ENCODE peak calls at places on chromosomes 11 and 22, in eight cellular contexts. C is stomach, F is HCT116, T is endothelial cell of umbilical vein, O is transverse colon, H is spleen, M is H1, Z is prostate gland. B is an unnamed sample.

GRCh38 chr11:8098879-8099278 is 17.9 kb downstream of the TUB start:
- DNase-seq in C (peak; percentile 21), F (no peak), T (no peak), O (no peak), H (peak; percentile 63), M (no peak), Z (no peak), B (peak; percentile 10)

GRCh38 chr11:32830413-32830738 is 649 bp downstream of the PRRG4 start:
- DNase-seq in C (peak; percentile 65), F (no peak), T (no peak), O (peak; percentile 71), H (no peak), M (no peak), Z (peak; percentile 70), B (no peak)

GRCh38 chr11:65726660-65727059 is 6.1 kb upstream of the RNASEH2C start:
- DNase-seq in C (no peak), F (no peak), T (no peak), O (no peak), H (no peak), M (no peak), Z (no peak), B (no peak)

GRCh38 chr11:70712471-70712870 is 314.1 kb downstream of the CTTN start:
- DNase-seq in C (no peak), F (no peak), T (no peak), O (peak; percentile 52), H (peak; percentile 84), M (no peak), Z (no peak), B (no peak)

GRCh38 chr11:22192642-22193347 is at the start of gene ANO5:
- DNase-seq in C (peak; percentile 78), F (no peak), T (peak; percentile 20), O (peak; percentile 74), H (peak; percentile 78), M (peak; percentile 36), Z (peak; percentile 27), B (peak; percentile 64)

GRCh38 chr11:114134870-114135269 is 75.4 kb downstream of the ZBTB16 start:
- DNase-seq in C (no peak), F (no peak), T (peak; percentile 16), O (peak; percentile 18), H (no peak), M (no peak), Z (no peak), B (no peak)

GRCh38 chr11:65131417-65131776 is 2.9 kb downstream of the SYVN1 start:
- DNase-seq in C (no peak), F (no peak), T (no peak), O (no peak), H (no peak), M (no peak), Z (no peak), B (no peak)

GRCh38 chr11:37450613-37451012 is 852.6 kb upstream of the RAG2 start:
- DNase-seq in C (no peak), F (no peak), T (no peak), O (no peak), H (no peak), M (no peak), Z (no peak), B (no peak)

GRCh38 chr11:80702264-80702663 is 1261.4 kb upstream of the TENM4 start:
- DNase-seq in C (no peak), F (no peak), T (no peak), O (no peak), H (no peak), M (no peak), Z (no peak), B (no peak)

GRCh38 chr11:25981998-25982397 is 349.9 kb upstream of the ANO3 start:
- DNase-seq in C (no peak), F (no peak), T (peak; percentile 72), O (no peak), H (no peak), M (no peak), Z (no peak), B (no peak)

GRCh38 chr11:11534981-11535380 is 86.8 kb downstream of the GALNT18 start:
- DNase-seq in C (no peak), F (no peak), T (no peak), O (no peak), H (no peak), M (no peak), Z (no peak), B (no peak)

GRCh38 chr11:114082767-114083181 is 23.3 kb downstream of the ZBTB16 start:
- DNase-seq in C (no peak), F (no peak), T (no peak), O (no peak), H (peak; percentile 82), M (no peak), Z (no peak), B (no peak)

GRCh38 chr11:8810331-8811301 is 100.4 kb upstream of the AKIP1 start:
- DNase-seq in C (peak; percentile 84), F (no peak), T (peak; percentile 38), O (peak; percentile 83), H (peak; percentile 90), M (no peak), Z (peak; percentile 83), B (peak; percentile 94)

GRCh38 chr22:42270178-42270511 is 308 bp downstream of the TCF20 start:
- DNase-seq in C (no peak), F (peak; percentile 2), T (peak; percentile 21), O (no peak), H (no peak), M (no peak), Z (no peak), B (peak; percentile 36)

GRCh38 chr22:26481694-26482093 is 1.9 kb downstream of the HPS4 start:
- DNase-seq in C (no peak), F (no peak), T (no peak), O (no peak), H (no peak), M (no peak), Z (no peak), B (no peak)

GRCh38 chr22:47044722-47045545 is 282.5 kb downstream of the TBC1D22A start:
- DNase-seq in C (no peak), F (no peak), T (no peak), O (no peak), H (peak; percentile 52), M (no peak), Z (no peak), B (no peak)

DNA sequence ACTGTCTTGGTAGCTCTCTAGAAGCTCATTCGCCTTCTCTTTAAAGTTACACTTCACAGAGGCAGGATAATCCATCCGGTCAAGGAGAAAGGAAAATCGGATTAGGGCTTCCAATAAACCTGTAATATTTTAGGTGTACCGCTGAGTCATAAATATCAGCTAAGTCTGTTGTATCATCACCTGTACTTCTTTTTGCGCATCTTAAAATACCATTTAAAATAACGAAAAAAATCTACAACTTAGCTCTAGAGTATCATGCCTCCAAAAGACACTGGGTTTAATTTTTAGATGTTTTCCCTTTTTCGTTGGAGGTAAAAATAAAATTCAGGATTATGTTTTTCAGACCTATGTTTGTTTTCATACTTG is 41.5 kb upstream of the INCENP start:
- DNase-seq in C (no peak), F (no peak), T (no peak), O (no peak), H (no peak), M (no peak), Z (no peak), B (no peak)
- TF ChIP-seq CTCF in C (no peak), F (no peak), T (no peak), O (no peak), H (no peak), M (no peak), Z (no peak), B (no peak)

DNA sequence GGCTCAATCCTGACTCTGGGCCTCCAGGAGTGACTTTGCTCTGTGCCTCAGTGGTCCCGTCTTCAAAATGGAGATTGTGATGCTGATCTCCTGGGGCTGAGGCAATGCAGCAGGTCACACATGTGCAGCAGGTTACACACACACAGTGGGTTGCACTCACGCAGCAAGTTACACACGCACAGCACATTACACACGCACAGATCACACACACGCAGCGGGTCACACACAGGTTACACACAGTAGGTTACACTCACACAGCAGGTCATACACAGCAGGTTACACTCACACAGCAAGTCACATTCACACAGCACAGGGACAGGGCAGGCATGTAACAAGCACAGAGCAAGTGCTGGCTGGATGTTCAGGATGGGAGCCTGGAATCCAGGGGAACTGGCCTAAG is 11.3 kb downstream of the C11orf24 start:
- DNase-seq in C (no peak), F (no peak), T (no peak), O (no peak), H (no peak), M (no peak), Z (no peak), B (no peak)
- TF ChIP-seq POLR2A in C (no peak), F (no peak), T (no peak), O (no peak), H (no peak), M (no peak), Z (no peak), B (no peak)

GRCh38 chr11:86938900-86939880 is 16.0 kb downstream of the FZD4 start:
- DNase-seq in C (no peak), F (peak; percentile 37), T (peak; percentile 85), O (no peak), H (no peak), M (no peak), Z (peak; percentile 32), B (no peak)

GRCh38 chr11:86938203-86938899 is 16.8 kb downstream of the FZD4 start:
- DNase-seq in C (no peak), F (no peak), T (peak; percentile 56), O (no peak), H (no peak), M (no peak), Z (no peak), B (no peak)

GRCh38 chr11:86941871-86942208 is 13.4 kb downstream of the FZD4 start:
- DNase-seq in C (peak; percentile 48), F (no peak), T (peak; percentile 28), O (no peak), H (no peak), M (no peak), Z (no peak), B (no peak)

GRCh38 chr11:86941077-86941870 is 13.9 kb downstream of the FZD4 start:
- DNase-seq in C (no peak), F (no peak), T (peak; percentile 46), O (no peak), H (no peak), M (no peak), Z (no peak), B (no peak)

GRCh38 chr11:86940122-86940777 is 14.9 kb downstream of the FZD4 start:
- DNase-seq in C (peak; percentile 57), F (no peak), T (peak; percentile 83), O (peak; percentile 26), H (no peak), M (no peak), Z (peak; percentile 32), B (no peak)
- TF ChIP-seq POLR2AphosphoS5 in C (no peak), F (no peak), T (peak; percentile 45), O (no peak), H (no peak), M (no peak), Z (no peak), B (no peak)

DNA sequence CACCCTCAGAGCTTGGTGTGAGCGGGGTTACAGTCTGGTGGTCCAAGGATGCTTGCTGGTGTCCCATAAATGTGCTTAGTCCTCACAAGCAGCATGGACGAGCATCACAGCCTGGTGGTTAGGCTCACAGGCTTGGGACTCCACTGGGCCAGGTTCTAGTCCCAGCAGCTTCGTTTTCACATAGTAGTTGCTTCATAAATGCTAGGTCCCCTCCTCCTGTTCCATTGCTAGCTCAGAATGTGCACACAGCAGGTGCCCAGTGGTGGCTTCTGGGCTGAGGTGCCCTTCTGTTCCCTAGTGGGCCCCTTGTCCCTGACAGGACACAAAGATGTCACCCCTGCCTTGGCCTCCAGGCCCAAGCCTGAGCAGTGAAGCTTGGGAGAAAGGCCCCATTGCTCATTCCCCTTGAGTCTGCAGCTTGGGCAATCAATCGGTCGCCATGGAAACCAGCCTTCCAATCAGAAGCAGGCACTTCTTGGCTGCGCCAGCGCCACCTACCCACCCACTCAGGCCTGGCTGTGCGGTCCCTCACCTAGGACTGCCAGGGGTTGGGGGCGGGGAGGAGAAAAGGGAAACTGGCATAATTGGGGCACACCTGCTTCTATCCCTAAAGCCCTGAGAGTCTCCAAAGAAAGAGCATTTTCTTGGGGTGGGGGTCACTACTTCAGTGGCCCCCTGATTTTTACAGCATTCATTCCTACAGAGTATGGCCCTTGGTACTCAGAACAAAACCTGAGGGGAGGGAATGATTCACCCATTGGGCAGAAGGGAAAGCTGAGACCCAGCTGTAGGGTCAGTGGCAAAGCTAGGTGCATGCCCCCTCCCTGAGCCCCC is 48.1 kb downstream of the CYTH4 start:
- DNase-seq in C (peak; percentile 43), F (peak; percentile 96), T (peak; percentile 48), O (peak; percentile 22), H (no peak), M (peak; percentile 69), Z (no peak), B (peak; percentile 89)
- TF ChIP-seq CTCF in C (no peak), F (peak; percentile 62), T (peak; percentile 35), O (no peak), H (no peak), M (peak; percentile 81), Z (no peak), B (no peak)